ENCODE peak calls at places on chromosomes 11 and 22, in five cellular contexts. D, X, N, S and L are unnamed samples.

GRCh38 chr22:44463151-44463550 is 34.9 kb downstream of the RTL6 start:
- DNase-seq in S (no peak), X (no peak), N (no peak), D (no peak), L (no peak)

GRCh38 chr11:60950933-60951610 is 904 bp downstream of the SLC15A3 start:
- DNase-seq in X (peak; percentile 55), D (no peak), N (peak; percentile 9), S (peak; percentile 35), L (no peak)

GRCh38 chr22:48185071-48185470 is 1422.6 kb downstream of the TBC1D22A start:
- DNase-seq in X (no peak), D (no peak), S (no peak), N (no peak), L (no peak)

GRCh38 chr11:78417888-78418583 is 416 bp upstream of the GAB2 start:
- DNase-seq in D (peak; percentile 66), S (peak; percentile 87), N (peak; percentile 54), X (peak; percentile 85), L (peak; percentile 94)

GRCh38 chr11:12822623-12823022 is 148.4 kb downstream of the TEAD1 start:
- DNase-seq in N (no peak), X (no peak), D (no peak), S (no peak), L (no peak)

GRCh38 chr11:2169626-2170570 is 1.7 kb downstream of the TH start:
- DNase-seq in S (no peak), X (no peak), D (no peak), N (no peak), L (no peak)

GRCh38 chr22:41314821-41315220 is 13.5 kb downstream of the ZC3H7B start:
- DNase-seq in S (no peak), D (no peak), X (no peak), N (no peak), L (no peak)

GRCh38 chr11:64858467-64859401 is 14.3 kb upstream of the CDC42BPG start:
- DNase-seq in N (peak; percentile 48), S (no peak), D (peak; percentile 48), X (peak; percentile 80), L (no peak)

GRCh38 chr11:123145220-123145619 is 49.8 kb downstream of the CLMP start:
- DNase-seq in S (peak; percentile 91), D (peak; percentile 97), N (no peak), X (no peak), L (no peak)

GRCh38 chr11:128695539-128696221 is 1.8 kb downstream of the FLI1 start:
- DNase-seq in N (no peak), X (peak; percentile 65), S (peak; percentile 73), D (peak; percentile 43), L (no peak)

GRCh38 chr22:29299136-29299900 is 7.1 kb upstream of the GAS2L1 start:
- DNase-seq in X (no peak), D (no peak), S (no peak), N (no peak), L (no peak)

GRCh38 chr11:86938900-86939880 is 16.0 kb downstream of the FZD4 start:
- DNase-seq in S (peak; percentile 75), N (no peak), D (peak; percentile 64), X (no peak), L (peak; percentile 90)

GRCh38 chr22:42442746-42443145 is 10.5 kb upstream of the NFAM1 start:
- DNase-seq in D (no peak), X (no peak), N (no peak), S (no peak), L (no peak)

GRCh38 chr11:128476729-128477128 is 110.6 kb downstream of the ETS1 start:
- DNase-seq in X (peak; percentile 89), S (peak; percentile 91), D (no peak), N (peak; percentile 67), L (no peak)

GRCh38 chr11:45091563-45092392 is 54.7 kb upstream of the PRDM11 start:
- DNase-seq in D (peak; percentile 77), S (peak; percentile 86), N (no peak), X (no peak), L (no peak)

GRCh38 chr22:45857519-45857918 is 119.4 kb downstream of the WNT7B start:
- DNase-seq in S (no peak), X (no peak), N (no peak), D (no peak), L (no peak)

GRCh38 chr11:77668760-77669159 is 31.2 kb upstream of the CLNS1A start:
- DNase-seq in S (no peak), N (no peak), X (no peak), D (peak; percentile 25), L (no peak)

GRCh38 chr11:34145847-34146381 is 40.5 kb downstream of the NAT10 start:
- DNase-seq in N (no peak), D (no peak), X (no peak), S (no peak), L (no peak)

GRCh38 chr11:74849525-74850391 is 99.1 kb downstream of the XRRA1 start:
- DNase-seq in D (peak; percentile 80), S (peak; percentile 66), N (no peak), X (no peak), L (no peak)

GRCh38 chr22:35191412-35191811 is 65.9 kb upstream of the HMGXB4 start:
- DNase-seq in N (no peak), D (peak; percentile 94), X (no peak), S (peak; percentile 32), L (peak; percentile 6)

GRCh38 chr22:28600546-28601143 is 79.0 kb downstream of the TTC28 start:
- DNase-seq in S (peak; percentile 78), X (no peak), D (peak; percentile 57), N (no peak), L (peak; percentile 81)

GRCh38 chr22:50157976-50158375 is 12.6 kb upstream of the PANX2 start:
- DNase-seq in S (no peak), N (no peak), D (no peak), X (no peak), L (no peak)

GRCh38 chr11:67290801-67291200 is 1.7 kb downstream of the ANKRD13D start:
- DNase-seq in S (peak; percentile 79), D (no peak), N (no peak), X (no peak), L (no peak)

GRCh38 chr22:45682069-45682468 is 10.4 kb downstream of the ATXN10 start:
- DNase-seq in N (no peak), S (no peak), D (peak; percentile 62), X (no peak), L (no peak)

GRCh38 chr11:77473001-77473800 is 693 bp downstream of the PAK1 start:
- DNase-seq in X (peak; percentile 73), N (peak; percentile 56), S (peak; percentile 32), D (peak; percentile 53), L (peak; percentile 60)

GRCh38 chr11:109424893-109425292 is 2.9 kb downstream of the C11orf87 start:
- DNase-seq in N (no peak), D (peak; percentile 34), X (peak; percentile 47), S (no peak), L (peak; percentile 29)

GRCh38 chr11:19595840-19596751 is 116.5 kb upstream of the NAV2 start:
- DNase-seq in X (no peak), N (no peak), S (peak; percentile 76), D (peak; percentile 96), L (no peak)

GRCh38 chr11:66860449-66860831 is 3.6 kb downstream of the LRFN4 start:
- DNase-seq in N (no peak), S (no peak), X (no peak), D (no peak), L (no peak)

GRCh38 chr11:16278273-16278672 is 78.1 kb downstream of the SOX6 start:
- DNase-seq in D (no peak), S (no peak), X (no peak), N (no peak), L (no peak)

GRCh38 chr11:114061053-114062049 is 1.8 kb downstream of the ZBTB16 start:
- DNase-seq in S (peak; percentile 59), X (no peak), N (no peak), D (no peak), L (peak; percentile 70)

GRCh38 chr22:39789794-39790193 is 103.8 kb downstream of the ENTHD1 start:
- DNase-seq in S (no peak), D (no peak), X (no peak), N (no peak), L (no peak)